ENCODE peak calls at places on chromosomes 3 and 15, in five cellular contexts. P is CD8-positive, alpha-beta T cell; Z is neuronal stem cell; Y is upper lobe of right lung; H is prostate gland. W is an unnamed sample.

GRCh38 chr15:92819312-92820232 is 80.6 kb upstream of the CHD2 start:
- DNase-seq in P (no peak), Z (no peak), Y (no peak), H (no peak), W (no peak)

GRCh38 chr15:96186105-96186504 is 144.4 kb upstream of the NR2F2 start:
- DNase-seq in P (no peak), Z (no peak), Y (no peak), H (no peak), W (no peak)

GRCh38 chr3:45362161-45362560 is 26.2 kb upstream of the LARS2 start:
- DNase-seq in P (no peak), Z (no peak), Y (no peak), H (no peak), W (no peak)

GRCh38 chr3:125052671-125053303 is 3.0 kb downstream of the HEG1 start:
- DNase-seq in P (no peak), Z (no peak), Y (no peak), H (no peak), W (no peak)

GRCh38 chr3:25564040-25564439 is 100.7 kb downstream of the TOP2B start:
- DNase-seq in P (no peak), Z (no peak), Y (no peak), H (no peak), W (no peak)

GRCh38 chr3:155712008-155712407 is 32.9 kb downstream of the PLCH1 start:
- DNase-seq in P (no peak), Z (no peak), Y (no peak), H (no peak), W (no peak)

GRCh38 chr15:70327328-70328136 is 229.8 kb upstream of the TLE3 start:
- DNase-seq in P (no peak), Z (no peak), Y (no peak), H (no peak), W (no peak)

GRCh38 chr3:16365454-16366128 is 100.6 kb downstream of the OXNAD1 start:
- DNase-seq in P (no peak), Z (no peak), Y (no peak), H (no peak), W (no peak)

GRCh38 chr15:38680780-38681179 is 116.2 kb upstream of the RASGRP1 start:
- DNase-seq in P (no peak), Z (no peak), Y (no peak), H (no peak), W (no peak)

GRCh38 chr3:133093366-133093765 is 55.2 kb downstream of the TMEM108 start:
- DNase-seq in P (no peak), Z (no peak), Y (no peak), H (no peak), W (no peak)

GRCh38 chr3:52218953-52219650 is 6.3 kb downstream of the TLR9 start:
- DNase-seq in P (no peak), Z (no peak), Y (peak; percentile 79), H (peak; percentile 67), W (peak; percentile 73)

GRCh38 chr15:37045859-37046318 is 54.5 kb downstream of the MEIS2 start:
- DNase-seq in P (no peak), Z (peak; percentile 83), Y (no peak), H (no peak), W (peak; percentile 48)

GRCh38 chr3:100611221-100611620 is 1.8 kb downstream of the ADGRG7 start:
- DNase-seq in P (no peak), Z (no peak), Y (no peak), H (no peak), W (no peak)

GRCh38 chr3:71536376-71536965 is 47.1 kb downstream of the FOXP1 start:
- DNase-seq in P (no peak), Z (no peak), Y (no peak), H (no peak), W (no peak)

DNA sequence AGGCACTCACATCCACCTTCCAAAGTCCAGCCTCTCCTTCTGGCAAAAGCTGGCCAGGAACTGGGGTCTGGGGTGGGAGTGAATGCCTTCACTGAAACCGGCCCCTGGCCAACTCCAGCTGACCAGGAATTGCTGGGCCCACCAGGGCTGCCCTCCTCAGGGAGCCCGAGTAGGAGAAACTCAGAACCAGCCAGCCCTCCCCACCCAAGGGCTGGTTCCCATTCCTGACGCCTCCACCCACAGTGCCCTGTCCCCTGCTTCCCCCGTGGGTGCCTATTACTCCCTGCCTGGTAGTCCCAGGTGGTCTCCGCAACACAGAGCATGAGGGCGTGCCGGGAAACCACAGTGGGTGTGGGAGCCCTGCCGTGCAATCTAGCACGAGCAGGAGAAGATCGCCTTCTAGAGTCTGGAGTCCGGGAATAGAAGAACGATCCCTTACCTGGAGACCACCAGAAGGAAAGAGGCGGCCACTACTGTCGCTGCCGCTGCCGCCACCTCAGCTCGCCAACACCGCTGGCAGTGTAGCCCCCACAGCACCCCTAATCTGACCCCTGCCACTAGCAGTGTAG is 178.8 kb downstream of the POTEB3 start:
- DNase-seq in P (peak; percentile 15), Z (no peak), Y (peak; percentile 73), H (no peak), W (peak; percentile 56)
- H3K9me3 ChIP-seq in P (no peaks in the 10 kb centered on the region), Z (peaks cover 6% of the 10 kb centered on the region), Y (no peaks in the 10 kb centered on the region), H (no peaks in the 10 kb centered on the region), W (no peaks in the 10 kb centered on the region)

GRCh38 chr15:47552978-47553608 is 164.2 kb upstream of the SEMA6D start:
- DNase-seq in P (no peak), Z (no peak), Y (no peak), H (no peak), W (no peak)

GRCh38 chr15:47548986-47549385 is 168.3 kb upstream of the SEMA6D start:
- DNase-seq in P (no peak), Z (no peak), Y (no peak), H (no peak), W (no peak)

GRCh38 chr15:47551079-47551478 is 166.2 kb upstream of the SEMA6D start:
- DNase-seq in P (no peak), Z (peak; percentile 8), Y (no peak), H (no peak), W (no peak)

GRCh38 chr15:47553933-47554332 is 163.4 kb upstream of the SEMA6D start:
- DNase-seq in P (no peak), Z (no peak), Y (no peak), H (no peak), W (no peak)

GRCh38 chr15:47551559-47551958 is 165.7 kb upstream of the SEMA6D start:
- DNase-seq in P (no peak), Z (no peak), Y (no peak), H (no peak), W (no peak)
- H3K9me3 ChIP-seq in P (no peaks in the 10 kb centered on the region), Z (no peaks in the 10 kb centered on the region), Y (no peaks in the 10 kb centered on the region), H (no peaks in the 10 kb centered on the region), W (no peaks in the 10 kb centered on the region)

GRCh38 chr15:23514492-23514891 is 51.0 kb upstream of the MKRN3 start:
- DNase-seq in P (no peak), Z (no peak), Y (no peak), H (no peak), W (no peak)
- H3K9me3 ChIP-seq in P (no peaks in the 10 kb centered on the region), Z (peaks cover 10% of the 10 kb centered on the region), Y (no peaks in the 10 kb centered on the region), H (no peaks in the 10 kb centered on the region), W (no peaks in the 10 kb centered on the region)

DNA sequence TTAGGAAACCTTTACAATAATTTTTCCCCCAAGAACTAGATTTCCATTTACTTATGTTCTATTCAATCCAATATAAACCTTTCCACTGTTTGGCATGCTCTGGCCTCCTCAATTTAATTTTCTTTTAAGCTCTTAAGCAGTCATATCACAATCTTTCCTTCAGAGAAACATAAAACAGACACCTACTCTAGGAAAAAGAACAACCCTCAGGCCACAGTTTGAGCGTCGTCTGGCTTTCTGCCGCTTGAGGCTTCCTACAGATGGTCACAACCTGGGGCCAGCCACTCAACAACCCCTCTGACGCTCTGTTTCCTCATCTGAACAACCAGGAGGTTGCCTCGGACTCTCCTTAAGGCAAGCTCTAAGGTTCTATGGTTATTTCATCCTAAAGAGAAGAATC is 143.3 kb downstream of the ADAMTS17 start:
- DNase-seq in P (no peak), Z (no peak), Y (no peak), H (no peak), W (no peak)
- H3K9me3 ChIP-seq in P (no peaks in the 10 kb centered on the region), Z (no peaks in the 10 kb centered on the region), Y (no peaks in the 10 kb centered on the region), H (no peaks in the 10 kb centered on the region), W (no peaks in the 10 kb centered on the region)

GRCh38 chr15:100170280-100170654 is 171.5 kb downstream of the ADAMTS17 start:
- DNase-seq in P (no peak), Z (no peak), Y (no peak), H (no peak), W (no peak)

GRCh38 chr15:100172356-100173024 is 169.3 kb downstream of the ADAMTS17 start:
- DNase-seq in P (no peak), Z (no peak), Y (no peak), H (no peak), W (no peak)

GRCh38 chr15:100171411-100171810 is 170.4 kb downstream of the ADAMTS17 start:
- DNase-seq in P (no peak), Z (no peak), Y (no peak), H (no peak), W (no peak)

GRCh38 chr15:100169615-100170279 is 172.0 kb downstream of the ADAMTS17 start:
- DNase-seq in P (no peak), Z (no peak), Y (no peak), H (no peak), W (no peak)

GRCh38 chr15:100170673-100171210 is 171.0 kb downstream of the ADAMTS17 start:
- DNase-seq in P (no peak), Z (no peak), Y (no peak), H (no peak), W (no peak)
- H3K9me3 ChIP-seq in P (peaks cover 17% of the 10 kb centered on the region), Z (peaks cover 12% of the 10 kb centered on the region), Y (peaks cover 13% of the 10 kb centered on the region), H (no peaks in the 10 kb centered on the region), W (peaks cover 20% of the 10 kb centered on the region)

DNA sequence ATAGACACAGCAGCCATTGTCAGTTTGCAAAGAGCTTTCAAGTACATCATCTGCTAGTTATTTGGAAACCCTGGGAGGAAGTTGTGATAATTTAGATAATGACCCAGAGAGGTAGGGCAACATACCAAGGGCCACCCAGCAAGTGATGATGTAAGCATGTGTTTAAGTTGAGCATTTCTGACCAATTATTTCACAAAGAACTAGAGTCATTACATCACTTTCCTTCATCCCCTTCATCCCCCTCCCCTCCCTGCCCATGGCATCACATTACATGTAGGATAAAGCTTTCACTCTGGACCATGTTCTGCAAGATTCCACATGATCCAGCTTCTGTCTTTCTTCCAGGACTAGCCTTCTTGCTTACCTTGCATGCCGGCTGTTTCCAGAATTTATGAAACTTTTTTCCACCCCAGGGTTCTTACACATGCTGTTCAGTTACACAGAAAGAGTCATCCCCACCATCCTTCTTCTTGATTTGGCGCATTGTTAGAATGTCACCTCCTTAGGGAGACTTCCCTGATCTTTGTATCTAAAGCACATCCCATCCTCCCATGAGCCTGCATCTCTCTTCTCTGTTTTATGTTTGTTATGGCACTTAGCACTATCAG is 71.3 kb downstream of the PTPRG start:
- DNase-seq in P (no peak), Z (no peak), Y (no peak), H (no peak), W (no peak)
- H3K9me3 ChIP-seq in P (no peaks in the 10 kb centered on the region), Z (peaks cover 5% of the 10 kb centered on the region), Y (no peaks in the 10 kb centered on the region), H (no peaks in the 10 kb centered on the region), W (no peaks in the 10 kb centered on the region)

GRCh38 chr15:26590673-26591072 is 182.2 kb downstream of the GABRB3 start:
- DNase-seq in P (no peak), Z (no peak), Y (no peak), H (no peak), W (no peak)
- H3K9me3 ChIP-seq in P (no peaks in the 10 kb centered on the region), Z (no peaks in the 10 kb centered on the region), Y (no peaks in the 10 kb centered on the region), H (no peaks in the 10 kb centered on the region), W (peaks cover 5% of the 10 kb centered on the region)

W was measured in lower lobe of right lung.